ENCODE peak calls at places on chromosome 9, in nine cellular contexts. One of them, this sample, is unnamed. For H3K27me3, the result is how much of the 10 kb centered on the place peaks cover.

GRCh38 chr9:28956111-28956880 is 1383.0 kb upstream of the C9orf72 start:
- DNase-seq in lower lobe of right lung: no peak
- DNase-seq in uterus: no peak
- DNase-seq in PC-3: no peak
- DNase-seq in right cardiac atrium: no peak
- DNase-seq in left ventricle myocardium inferior: no peak
- DNase-seq in mesenchymal stem cell: no peak
- DNase-seq in fibroblast of lung: no peak
- DNase-seq in tibial artery: no peak
- DNase-seq in this sample: no peak

GRCh38 chr9:76690575-76691370 is 73.5 kb upstream of the PCA3 start:
- DNase-seq in lower lobe of right lung: no peak
- DNase-seq in uterus: no peak
- DNase-seq in PC-3: no peak
- DNase-seq in right cardiac atrium: no peak
- DNase-seq in left ventricle myocardium inferior: no peak
- DNase-seq in mesenchymal stem cell: peak
- DNase-seq in fibroblast of lung: no peak
- DNase-seq in tibial artery: no peak
- DNase-seq in this sample: no peak

GRCh38 chr9:1216532-1216931 is 166.4 kb downstream of the DMRT2 start:
- DNase-seq in lower lobe of right lung: no peak
- DNase-seq in uterus: no peak
- DNase-seq in PC-3: peak
- DNase-seq in right cardiac atrium: no peak
- DNase-seq in left ventricle myocardium inferior: no peak
- DNase-seq in mesenchymal stem cell: no peak
- DNase-seq in fibroblast of lung: no peak
- DNase-seq in tibial artery: no peak
- DNase-seq in this sample: no peak

GRCh38 chr9:5231212-5231611 is at the start of gene INSL4:
- DNase-seq in lower lobe of right lung: no peak
- DNase-seq in uterus: no peak
- DNase-seq in PC-3: peak
- DNase-seq in right cardiac atrium: no peak
- DNase-seq in left ventricle myocardium inferior: no peak
- DNase-seq in mesenchymal stem cell: no peak
- DNase-seq in fibroblast of lung: no peak
- DNase-seq in tibial artery: no peak
- DNase-seq in this sample: no peak

GRCh38 chr9:134487066-134487710 is 154.4 kb upstream of the COL5A1 start:
- DNase-seq in lower lobe of right lung: no peak
- DNase-seq in uterus: no peak
- DNase-seq in PC-3: no peak
- DNase-seq in right cardiac atrium: no peak
- DNase-seq in left ventricle myocardium inferior: peak
- DNase-seq in mesenchymal stem cell: no peak
- DNase-seq in fibroblast of lung: no peak
- DNase-seq in tibial artery: peak
- DNase-seq in this sample: no peak

GRCh38 chr9:84045481-84046097 is 65.0 kb downstream of the RMI1 start:
- DNase-seq in lower lobe of right lung: no peak
- DNase-seq in uterus: no peak
- DNase-seq in PC-3: no peak
- DNase-seq in right cardiac atrium: no peak
- DNase-seq in left ventricle myocardium inferior: no peak
- DNase-seq in mesenchymal stem cell: no peak
- DNase-seq in fibroblast of lung: no peak
- DNase-seq in tibial artery: no peak
- DNase-seq in this sample: no peak

GRCh38 chr9:115341401-115341800 is 223.4 kb upstream of the TNC start:
- DNase-seq in lower lobe of right lung: no peak
- DNase-seq in uterus: no peak
- DNase-seq in PC-3: no peak
- DNase-seq in right cardiac atrium: peak
- DNase-seq in left ventricle myocardium inferior: no peak
- DNase-seq in mesenchymal stem cell: no peak
- DNase-seq in fibroblast of lung: no peak
- DNase-seq in tibial artery: peak
- DNase-seq in this sample: no peak

GRCh38 chr9:114117996-114118830 is 19.1 kb upstream of the KIF12 start:
- DNase-seq in lower lobe of right lung: peak
- DNase-seq in uterus: no peak
- DNase-seq in PC-3: peak
- DNase-seq in right cardiac atrium: no peak
- DNase-seq in left ventricle myocardium inferior: no peak
- DNase-seq in mesenchymal stem cell: no peak
- DNase-seq in fibroblast of lung: no peak
- DNase-seq in tibial artery: peak
- DNase-seq in this sample: no peak

GRCh38 chr9:71273613-71274012 is 152.2 kb upstream of the TRPM3 start:
- DNase-seq in lower lobe of right lung: no peak
- DNase-seq in uterus: no peak
- DNase-seq in PC-3: no peak
- DNase-seq in right cardiac atrium: no peak
- DNase-seq in left ventricle myocardium inferior: no peak
- DNase-seq in mesenchymal stem cell: no peak
- DNase-seq in fibroblast of lung: no peak
- DNase-seq in tibial artery: no peak
- DNase-seq in this sample: no peak

DNA sequence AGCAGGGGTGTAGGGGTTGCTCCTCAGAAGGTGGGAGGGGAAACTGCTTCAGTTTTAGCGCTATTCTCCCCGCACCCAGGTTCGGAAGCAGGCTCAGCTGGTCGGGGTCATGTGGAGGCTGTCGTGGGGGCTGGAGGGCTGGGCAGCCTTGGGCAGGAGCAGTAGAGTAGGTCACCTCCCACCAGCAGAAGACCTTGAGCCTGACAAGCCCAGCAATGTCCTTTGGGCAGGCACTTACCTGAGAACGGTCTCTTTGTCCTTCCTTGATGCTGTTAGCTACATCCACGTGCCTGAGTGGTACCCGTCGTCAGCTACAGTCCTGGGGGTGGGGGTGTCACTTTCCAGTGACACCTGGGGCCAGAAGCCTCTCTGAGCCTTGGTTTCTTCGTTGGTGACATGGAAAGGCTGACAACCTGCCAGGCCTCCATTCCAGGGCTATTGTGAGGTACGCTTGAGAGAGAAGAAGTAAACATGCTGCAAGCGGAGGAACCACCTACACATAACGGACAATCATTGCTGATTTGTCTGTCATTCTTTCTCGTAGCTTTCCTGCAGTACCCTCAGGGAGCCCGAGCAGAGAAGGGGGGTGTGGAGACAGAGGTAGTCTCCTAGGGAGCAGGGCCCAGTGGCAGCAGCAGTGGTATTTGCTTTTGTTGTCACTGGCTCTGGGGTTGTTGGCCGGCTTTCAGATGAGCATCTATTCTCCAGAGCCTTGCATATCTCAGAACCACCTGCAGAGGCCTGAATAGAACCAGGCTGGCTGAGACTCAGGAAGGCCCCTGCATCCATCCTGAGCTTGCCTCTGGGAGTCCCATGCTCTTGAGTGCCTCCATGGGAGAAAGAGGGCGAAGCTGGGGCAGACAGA is 20.1 kb downstream of the ENHO start:
- DNase-seq in lower lobe of right lung: no peak
- DNase-seq in uterus: no peak
- DNase-seq in PC-3: peak
- DNase-seq in right cardiac atrium: no peak
- DNase-seq in left ventricle myocardium inferior: no peak
- DNase-seq in mesenchymal stem cell: no peak
- DNase-seq in fibroblast of lung: no peak
- DNase-seq in tibial artery: no peak
- DNase-seq in this sample: no peak
- H3K27ac ChIP-seq in lower lobe of right lung: no peak
- H3K27ac ChIP-seq in uterus: no peak
- H3K27ac ChIP-seq in PC-3: peak
- H3K27ac ChIP-seq in right cardiac atrium: no peak
- H3K27ac ChIP-seq in left ventricle myocardium inferior: no peak
- H3K27ac ChIP-seq in mesenchymal stem cell: no peak
- H3K27ac ChIP-seq in fibroblast of lung: no peak
- H3K27ac ChIP-seq in tibial artery: no peak
- H3K27ac ChIP-seq in this sample: no peak

GRCh38 chr9:132459661-132460060 is 49.6 kb downstream of the CFAP77 start:
- DNase-seq in lower lobe of right lung: no peak
- DNase-seq in uterus: no peak
- DNase-seq in PC-3: no peak
- DNase-seq in right cardiac atrium: no peak
- DNase-seq in left ventricle myocardium inferior: no peak
- DNase-seq in mesenchymal stem cell: no peak
- DNase-seq in fibroblast of lung: no peak
- DNase-seq in tibial artery: no peak
- DNase-seq in this sample: no peak

GRCh38 chr9:132460240-132460639 is 50.2 kb downstream of the CFAP77 start:
- DNase-seq in lower lobe of right lung: no peak
- DNase-seq in uterus: no peak
- DNase-seq in PC-3: no peak
- DNase-seq in right cardiac atrium: no peak
- DNase-seq in left ventricle myocardium inferior: no peak
- DNase-seq in mesenchymal stem cell: no peak
- DNase-seq in fibroblast of lung: no peak
- DNase-seq in tibial artery: no peak
- DNase-seq in this sample: no peak

DNA sequence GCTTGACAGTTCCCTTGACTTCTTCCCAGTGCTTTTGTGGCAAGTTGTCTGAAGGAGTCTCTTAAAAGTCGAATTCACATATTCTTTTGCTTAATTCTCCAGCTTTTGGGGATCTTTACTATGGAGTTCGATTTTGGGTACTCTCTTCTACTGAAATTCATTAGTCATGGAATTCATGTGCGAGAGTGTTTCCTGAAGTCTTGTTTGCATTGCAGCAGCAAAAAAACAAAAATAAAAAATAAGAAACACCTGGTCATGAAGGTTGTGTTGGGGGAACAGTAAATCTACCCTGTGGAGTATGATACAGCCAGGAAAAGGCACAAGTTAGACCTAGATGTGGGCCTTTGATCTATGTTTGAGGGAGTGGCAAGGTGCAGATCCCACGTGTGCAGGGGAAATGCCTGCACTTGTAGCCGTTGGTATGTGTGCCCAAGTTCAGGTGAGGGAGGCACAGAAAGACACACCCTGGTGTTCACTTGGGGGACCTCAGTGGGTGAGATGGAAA is 55.2 kb downstream of the CFAP77 start:
- DNase-seq in lower lobe of right lung: no peak
- DNase-seq in uterus: no peak
- DNase-seq in PC-3: no peak
- DNase-seq in right cardiac atrium: no peak
- DNase-seq in left ventricle myocardium inferior: no peak
- DNase-seq in mesenchymal stem cell: no peak
- DNase-seq in fibroblast of lung: no peak
- DNase-seq in tibial artery: no peak
- DNase-seq in this sample: no peak
- H3K27me3 ChIP-seq in lower lobe of right lung: under half
- H3K27me3 ChIP-seq in uterus: under half
- H3K27me3 ChIP-seq in PC-3: under half
- H3K27me3 ChIP-seq in right cardiac atrium: under half
- H3K27me3 ChIP-seq in left ventricle myocardium inferior: under half
- H3K27me3 ChIP-seq in mesenchymal stem cell: under half
- H3K27me3 ChIP-seq in fibroblast of lung: under half
- H3K27me3 ChIP-seq in tibial artery: under half
- H3K27me3 ChIP-seq in this sample: under half

GRCh38 chr9:69180670-69181069 is 6.6 kb downstream of the TJP2 start:
- DNase-seq in lower lobe of right lung: no peak
- DNase-seq in uterus: no peak
- DNase-seq in PC-3: peak
- DNase-seq in right cardiac atrium: peak
- DNase-seq in left ventricle myocardium inferior: no peak
- DNase-seq in mesenchymal stem cell: peak
- DNase-seq in fibroblast of lung: peak
- DNase-seq in tibial artery: peak
- DNase-seq in this sample: no peak
- H3K27ac ChIP-seq in lower lobe of right lung: peak
- H3K27ac ChIP-seq in uterus: peak
- H3K27ac ChIP-seq in PC-3: peak
- H3K27ac ChIP-seq in right cardiac atrium: no peak
- H3K27ac ChIP-seq in left ventricle myocardium inferior: peak
- H3K27ac ChIP-seq in mesenchymal stem cell: peak
- H3K27ac ChIP-seq in fibroblast of lung: peak
- H3K27ac ChIP-seq in tibial artery: peak
- H3K27ac ChIP-seq in this sample: no peak

DNA sequence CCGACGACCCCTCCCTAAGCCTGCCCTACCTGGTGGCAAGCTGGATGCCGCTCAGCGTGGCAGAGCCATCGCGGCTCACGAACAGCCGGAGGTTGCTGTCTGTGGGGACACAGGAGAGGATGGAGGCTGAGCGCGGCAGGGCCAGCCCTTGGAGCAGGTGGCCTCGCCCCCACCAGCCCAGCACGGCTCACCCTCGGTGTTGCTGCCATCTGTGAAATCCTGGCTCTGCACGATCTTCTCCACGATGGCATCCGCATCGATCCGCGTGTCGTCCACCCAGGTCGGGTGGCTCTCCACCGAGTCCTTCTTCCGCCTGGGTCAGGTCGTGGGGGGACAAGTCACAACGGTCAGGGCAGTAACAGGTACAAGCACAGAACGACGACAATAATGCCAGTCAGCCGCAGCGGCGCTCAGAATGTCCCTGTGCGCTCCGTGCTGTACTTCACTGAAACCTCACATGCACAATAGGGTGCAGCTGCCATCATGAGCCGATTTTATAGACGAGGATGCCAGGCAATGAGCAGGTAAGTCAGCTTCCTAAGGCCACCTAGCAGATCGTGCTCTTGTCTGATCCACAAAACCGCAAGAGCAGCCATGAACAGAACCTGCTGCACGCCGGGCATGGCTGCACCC is 7.0 kb upstream of the DPM2 start:
- DNase-seq in lower lobe of right lung: no peak
- DNase-seq in uterus: no peak
- DNase-seq in PC-3: no peak
- DNase-seq in right cardiac atrium: peak
- DNase-seq in left ventricle myocardium inferior: no peak
- DNase-seq in mesenchymal stem cell: no peak
- DNase-seq in fibroblast of lung: no peak
- DNase-seq in tibial artery: no peak
- DNase-seq in this sample: no peak
- H3K27me3 ChIP-seq in lower lobe of right lung: under half
- H3K27me3 ChIP-seq in uterus: under half
- H3K27me3 ChIP-seq in PC-3: under half
- H3K27me3 ChIP-seq in right cardiac atrium: under half
- H3K27me3 ChIP-seq in left ventricle myocardium inferior: under half
- H3K27me3 ChIP-seq in mesenchymal stem cell: under half
- H3K27me3 ChIP-seq in fibroblast of lung: under half
- H3K27me3 ChIP-seq in tibial artery: under half
- H3K27me3 ChIP-seq in this sample: under half

This sample was measured in iPS DF 6.9.